ENCODE peak calls at places on chromosomes 7 and 10, in eight cellular contexts. J is SJSA1, U is activated T-cell treated with anti-CD3 and anti-CD28 coated beads for 24 hours, X is GM12865, S is NCI-H1048, R is ACHN, M is retina, O is erythroblast. D is an unnamed sample.

GRCh38 chr10:13348216-13349017 is at the start of gene SEPHS1:
- DNase-seq in J (peak; percentile 77), U (peak; percentile 77), X (peak; percentile 93), S (peak; percentile 78), R (peak; percentile 68), M (peak; percentile 93), O (peak; percentile 89), D (peak; percentile 97)

GRCh38 chr7:142586611-142587010 is 162.7 kb upstream of the PRSS1 start:
- DNase-seq in J (no peak), U (no peak), X (no peak), S (no peak), R (no peak), M (no peak), O (no peak), D (no peak)

GRCh38 chr10:29163746-29164145 is 125.1 kb upstream of the LYZL1 start:
- DNase-seq in J (peak; percentile 86), U (no peak), X (no peak), S (no peak), R (no peak), M (no peak), O (no peak), D (no peak)

GRCh38 chr10:75612904-75613684 is 181.7 kb downstream of the LRMDA start:
- DNase-seq in J (no peak), U (no peak), X (peak; percentile 68), S (no peak), R (no peak), M (no peak), O (no peak), D (peak; percentile 46)

GRCh38 chr10:34766256-34766580 is 48.9 kb downstream of the PARD3 start:
- DNase-seq in J (no peak), U (no peak), X (no peak), S (no peak), R (no peak), M (no peak), O (no peak), D (no peak)

GRCh38 chr7:149281508-149282330 is 19.7 kb downstream of the ZNF783 start:
- DNase-seq in J (no peak), U (no peak), X (no peak), S (no peak), R (no peak), M (no peak), O (no peak), D (no peak)

GRCh38 chr10:101226506-101226887 is 2.8 kb downstream of the LBX1 start:
- DNase-seq in J (no peak), U (no peak), X (peak; percentile 30), S (no peak), R (no peak), M (peak; percentile 63), O (no peak), D (peak; percentile 37)

GRCh38 chr7:83162402-83163256 is at the start of gene PCLO:
- DNase-seq in J (peak; percentile 29), U (peak; percentile 42), X (peak; percentile 73), S (peak; percentile 85), R (peak; percentile 99), M (peak; percentile 97), O (peak; percentile 23), D (peak; percentile 98)

GRCh38 chr7:120229094-120229493 is 43.9 kb upstream of the KCND2 start:
- DNase-seq in J (no peak), U (no peak), X (no peak), S (no peak), R (no peak), M (no peak), O (no peak), D (peak; percentile 4)

GRCh38 chr7:135492151-135492550 is 17.8 kb downstream of the CNOT4 start:
- DNase-seq in J (no peak), U (no peak), X (no peak), S (no peak), R (no peak), M (no peak), O (no peak), D (no peak)

GRCh38 chr10:30943451-30943850 is 88.2 kb downstream of the ZNF438 start:
- DNase-seq in J (no peak), U (no peak), X (no peak), S (no peak), R (no peak), M (no peak), O (no peak), D (no peak)

GRCh38 chr10:585502-585901 is 104.0 kb downstream of the DIP2C start:
- DNase-seq in J (no peak), U (no peak), X (no peak), S (no peak), R (no peak), M (no peak), O (no peak), D (no peak)